ENCODE peak calls at places on chromosomes 1 and 21, in ten cellular contexts. E, B, C, Z, W, P, O, U, I and D are unnamed samples.
A peak's percentile ranks its signal among the peaks of the same experiment; 100 is the strongest.

GRCh38 chr21:44706026-44706705 is 5.2 kb downstream of the TSPEAR start:
- DNase-seq in E (no peak), B (no peak), C (no peak), Z (no peak), W (no peak), P (no peak), O (no peak), U (no peak), I (no peak), D (no peak)

GRCh38 chr1:225880210-225880584 is 2.0 kb downstream of the TMEM63A start:
- DNase-seq in E (no peak), B (no peak), C (no peak), Z (no peak), W (no peak), P (no peak), O (no peak), U (no peak), I (no peak), D (no peak)

GRCh38 chr1:39936724-39937491 is 18.0 kb upstream of the MFSD2A start:
- DNase-seq in E (no peak), B (no peak), C (no peak), Z (no peak), W (no peak), P (no peak), O (no peak), U (no peak), I (no peak), D (no peak)

GRCh38 chr1:226973898-226974543 is 33.9 kb downstream of the COQ8A start:
- DNase-seq in E (no peak), B (no peak), C (no peak), Z (peak; percentile 22), W (peak; percentile 37), P (peak; percentile 24), O (peak; percentile 40), U (no peak), I (no peak), D (no peak)

GRCh38 chr21:34630536-34631143 is 15.7 kb upstream of the RCAN1 start:
- DNase-seq in E (peak; percentile 63), B (peak; percentile 33), C (peak; percentile 64), Z (no peak), W (peak; percentile 69), P (peak; percentile 60), O (peak; percentile 74), U (peak; percentile 45), I (peak; percentile 13), D (peak; percentile 42)

GRCh38 chr21:43299441-43300277 is 127.3 kb downstream of the SIK1 start:
- DNase-seq in E (no peak), B (no peak), C (no peak), Z (no peak), W (no peak), P (no peak), O (no peak), U (no peak), I (no peak), D (no peak)

GRCh38 chr1:109499661-109500536 is 6.0 kb downstream of the CYB561D1 start:
- DNase-seq in E (peak; percentile 64), B (no peak), C (peak; percentile 56), Z (peak; percentile 80), W (peak; percentile 38), P (peak; percentile 76), O (peak; percentile 60), U (no peak), I (peak; percentile 64), D (peak; percentile 34)

GRCh38 chr1:18256318-18257235 is 149.0 kb downstream of the IGSF21 start:
- DNase-seq in E (peak; percentile 96), B (no peak), C (peak; percentile 60), Z (peak; percentile 85), W (peak; percentile 2), P (no peak), O (peak; percentile 59), U (no peak), I (no peak), D (peak; percentile 3)

GRCh38 chr1:180229483-180230415 is at the start of gene LHX4:
- DNase-seq in E (peak; percentile 84), B (no peak), C (peak; percentile 51), Z (peak; percentile 90), W (no peak), P (no peak), O (peak; percentile 55), U (no peak), I (no peak), D (peak; percentile 43)

GRCh38 chr1:204409878-204410763 is 1.5 kb downstream of the PPP1R15B start:
- DNase-seq in E (peak; percentile 42), B (no peak), C (peak; percentile 23), Z (no peak), W (no peak), P (no peak), O (peak; percentile 42), U (no peak), I (no peak), D (no peak)

GRCh38 chr1:42552636-42553035 is 89.5 kb downstream of the CCDC30 start:
- DNase-seq in E (no peak), B (no peak), C (no peak), Z (peak; percentile 52), W (no peak), P (no peak), O (no peak), U (no peak), I (no peak), D (no peak)
- H4K20me1 ChIP-seq in E (no peaks in the 10 kb centered on the region), B (no peaks in the 10 kb centered on the region), C (no peaks in the 10 kb centered on the region), Z (no peaks in the 10 kb centered on the region), W (no peaks in the 10 kb centered on the region), P (no peaks in the 10 kb centered on the region), O (no peaks in the 10 kb centered on the region), U (no peaks in the 10 kb centered on the region), I (no peaks in the 10 kb centered on the region), D (no peaks in the 10 kb centered on the region)

DNA sequence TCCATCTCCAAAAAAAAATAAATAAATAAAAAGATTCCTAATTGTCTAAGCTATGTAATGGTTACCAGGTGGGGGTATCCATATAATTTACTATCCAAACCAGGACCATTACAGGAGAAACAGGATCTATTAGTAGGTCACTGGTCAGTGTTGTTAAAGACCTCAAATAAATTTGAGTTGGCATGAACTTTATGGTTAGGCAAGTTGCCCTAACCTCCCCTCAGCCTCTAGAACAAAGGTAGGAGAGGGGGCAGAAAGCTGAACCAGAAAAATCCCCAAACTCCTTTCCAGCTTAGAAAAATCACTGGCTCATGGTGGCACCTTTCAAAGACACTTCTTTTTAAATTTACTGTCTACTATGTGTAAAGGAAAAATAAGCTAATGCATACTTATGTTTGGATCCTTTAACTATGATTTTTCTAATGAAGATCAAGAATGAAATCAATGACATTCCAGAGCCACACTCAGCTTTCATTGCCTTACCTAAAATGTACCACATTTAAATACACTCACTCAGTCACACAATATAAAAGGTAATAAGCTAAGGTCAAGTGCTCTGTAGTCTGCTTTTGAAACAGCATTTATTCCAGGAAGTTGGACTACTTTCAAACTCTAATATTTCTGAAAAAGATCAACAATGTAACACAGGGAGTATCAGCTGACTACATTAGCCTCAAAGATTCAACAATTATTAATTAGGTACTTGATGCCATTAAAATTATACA is 13.8 kb downstream of the EIF4G3 start:
- DNase-seq in E (no peak), B (no peak), C (no peak), Z (no peak), W (no peak), P (no peak), O (no peak), U (no peak), I (no peak), D (no peak)
- H4K20me1 ChIP-seq in E (peaks cover 58% of the 10 kb centered on the region), B (no peaks in the 10 kb centered on the region), C (no peaks in the 10 kb centered on the region), Z (no peaks in the 10 kb centered on the region), W (no peaks in the 10 kb centered on the region), P (peaks cover 69% of the 10 kb centered on the region), O (peaks cover 6% of the 10 kb centered on the region), U (no peaks in the 10 kb centered on the region), I (peaks cover 91% of the 10 kb centered on the region), D (no peaks in the 10 kb centered on the region)

DNA sequence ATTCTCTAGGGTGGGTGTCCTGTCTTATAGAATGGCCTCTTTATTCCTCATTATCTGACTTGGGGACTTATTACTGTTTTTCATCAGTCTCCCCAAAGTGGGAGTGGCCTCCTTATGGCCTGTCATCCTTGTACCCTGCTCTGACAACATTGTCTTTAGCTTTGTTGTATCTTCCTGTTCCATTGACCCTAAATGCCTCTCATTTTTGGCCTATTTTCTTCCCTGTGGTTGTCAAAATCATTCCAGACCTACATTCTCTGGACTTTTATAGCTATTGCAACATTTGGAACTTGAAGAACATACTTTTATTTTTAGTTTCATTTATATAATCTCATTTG is 9.7 kb downstream of the SFT2D2 start:
- DNase-seq in E (no peak), B (no peak), C (no peak), Z (no peak), W (no peak), P (no peak), O (no peak), U (no peak), I (peak; percentile 23), D (no peak)
- H4K20me1 ChIP-seq in E (peaks cover 3% of the 10 kb centered on the region), B (peaks cover 6% of the 10 kb centered on the region), C (no peaks in the 10 kb centered on the region), Z (no peaks in the 10 kb centered on the region), W (no peaks in the 10 kb centered on the region), P (peaks cover 15% of the 10 kb centered on the region), O (no peaks in the 10 kb centered on the region), U (no peaks in the 10 kb centered on the region), I (peaks cover 44% of the 10 kb centered on the region), D (no peaks in the 10 kb centered on the region)

GRCh38 chr1:13763991-13764390 is 64.0 kb downstream of the PRDM2 start:
- DNase-seq in E (no peak), B (no peak), C (no peak), Z (no peak), W (no peak), P (no peak), O (no peak), U (no peak), I (no peak), D (no peak)

GRCh38 chr1:13763264-13763663 is 63.3 kb downstream of the PRDM2 start:
- DNase-seq in E (no peak), B (no peak), C (no peak), Z (no peak), W (no peak), P (no peak), O (no peak), U (no peak), I (no peak), D (no peak)

GRCh38 chr1:13762642-13763041 is 62.7 kb downstream of the PRDM2 start:
- DNase-seq in E (peak; percentile 7), B (no peak), C (peak; percentile 27), Z (no peak), W (no peak), P (no peak), O (no peak), U (no peak), I (no peak), D (no peak)

GRCh38 chr1:13764933-13765332 is 64.9 kb downstream of the PRDM2 start:
- DNase-seq in E (peak; percentile 63), B (no peak), C (peak; percentile 28), Z (peak; percentile 61), W (no peak), P (no peak), O (no peak), U (no peak), I (no peak), D (no peak)

DNA sequence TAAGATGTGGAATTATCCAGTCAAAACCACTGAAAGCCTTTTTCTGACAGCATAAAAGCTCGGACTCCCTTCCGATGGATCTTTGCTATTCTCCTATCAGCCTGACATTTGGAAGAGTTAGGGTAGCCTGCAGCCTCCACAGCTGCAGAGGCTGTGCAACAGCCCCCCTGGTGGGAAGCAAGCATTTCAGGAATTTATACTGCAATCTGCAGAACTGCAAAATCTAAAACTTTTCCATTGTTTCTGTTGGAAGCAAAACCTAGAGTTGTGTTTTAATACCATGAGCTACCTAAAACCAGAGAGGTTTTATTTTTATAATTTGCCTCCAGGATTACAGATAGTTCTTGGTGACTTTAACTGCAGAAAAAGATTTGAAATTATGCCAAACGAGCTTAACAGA is 64.5 kb downstream of the PRDM2 start:
- DNase-seq in E (peak; percentile 76), B (no peak), C (no peak), Z (no peak), W (no peak), P (peak; percentile 56), O (peak; percentile 27), U (no peak), I (peak; percentile 54), D (no peak)
- H4K20me1 ChIP-seq in E (peaks cover 66% of the 10 kb centered on the region), B (peaks cover 5% of the 10 kb centered on the region), C (peaks cover 54% of the 10 kb centered on the region), Z (no peaks in the 10 kb centered on the region), W (no peaks in the 10 kb centered on the region), P (peaks cover 79% of the 10 kb centered on the region), O (peaks cover 38% of the 10 kb centered on the region), U (peaks cover 21% of the 10 kb centered on the region), I (peaks cover 96% of the 10 kb centered on the region), D (peaks cover 13% of the 10 kb centered on the region)